ENCODE peak calls at places on chromosomes 12 and 14, in five cellular contexts. W is HEK293T, N is AG04449, Z is NCI-H510A treated with DMSO at 0.1 percent for 48 hours, V is GDM1. O is an unnamed sample.

GRCh38 chr14:88614218-88614907 is 51.5 kb downstream of the ZC3H14 start:
- DNase-seq in N (peak), W (no peak), Z (no peak), V (no peak), O (no peak)

GRCh38 chr14:49464885-49465284 is 121.3 kb downstream of the RPS29 start:
- DNase-seq in N (no peak), V (no peak), W (peak), Z (no peak), O (peak)

GRCh38 chr12:122123761-122124145 is 45.2 kb downstream of the MLXIP start:
- DNase-seq in Z (no peak), V (no peak), W (no peak), N (no peak), O (no peak)

GRCh38 chr14:54784657-54785056 is 118.0 kb downstream of the GCH1 start:
- DNase-seq in Z (no peak), W (no peak), V (no peak), N (no peak), O (no peak)

GRCh38 chr14:76514599-76514998 is 138.7 kb downstream of the ESRRB start:
- DNase-seq in N (no peak), V (no peak), W (peak), Z (peak), O (no peak)

GRCh38 chr12:125579916-125580315 is 514.7 kb downstream of the AACS start:
- DNase-seq in V (no peak), W (no peak), Z (no peak), N (no peak), O (no peak)

GRCh38 chr12:108826115-108826806 is 31.1 kb downstream of the SSH1 start:
- DNase-seq in Z (no peak), V (no peak), N (peak), W (no peak), O (no peak)

GRCh38 chr14:77760381-77761204 is at the start of gene SNW1:
- DNase-seq in Z (peak), V (peak), W (peak), N (peak), O (peak)

GRCh38 chr12:3614806-3615466 is 123.9 kb downstream of the PRMT8 start:
- DNase-seq in Z (no peak), W (no peak), V (no peak), N (no peak), O (no peak)

GRCh38 chr12:117261267-117261666 is 71.0 kb upstream of the FBXO21 start:
- DNase-seq in V (no peak), Z (no peak), N (no peak), W (no peak), O (no peak)

GRCh38 chr12:88453323-88453722 is 126.9 kb downstream of the KITLG start:
- DNase-seq in W (no peak), N (no peak), V (no peak), Z (no peak), O (no peak)

GRCh38 chr14:58987601-58988000 is 200.9 kb upstream of the DAAM1 start:
- DNase-seq in Z (no peak), N (no peak), V (no peak), W (no peak), O (no peak)

GRCh38 chr12:120249266-120249874 is 16.2 kb downstream of the PXN start:
- DNase-seq in V (no peak), W (no peak), N (no peak), Z (no peak), O (no peak)

GRCh38 chr12:8912910-8913309 is 1.4 kb upstream of the PHC1 start:
- DNase-seq in Z (peak), N (no peak), V (no peak), W (peak), O (no peak)

GRCh38 chr14:68981539-68981976 is 2.5 kb upstream of the ACTN1 start:
- DNase-seq in N (peak), V (no peak), Z (no peak), W (no peak), O (no peak)

GRCh38 chr12:46915082-46915481 is 89.3 kb upstream of the SLC38A4 start:
- DNase-seq in N (peak), W (no peak), Z (no peak), V (no peak), O (no peak)

GRCh38 chr12:66500094-66500493 is 178.8 kb downstream of the GRIP1 start:
- DNase-seq in W (no peak), Z (no peak), V (no peak), N (no peak), O (no peak)

GRCh38 chr12:56271031-56271430 is 4.3 kb downstream of the COQ10A start:
- DNase-seq in N (no peak), V (no peak), Z (peak), W (peak), O (no peak)

GRCh38 chr12:19428261-19428660 is 11.0 kb upstream of the AEBP2 start:
- DNase-seq in W (no peak), V (peak), Z (no peak), N (no peak), O (no peak)

GRCh38 chr14:104297721-104298401 is 159.5 kb downstream of the KIF26A start:
- DNase-seq in V (no peak), N (no peak), Z (no peak), W (no peak), O (no peak)

GRCh38 chr12:12726543-12727093 is 9.4 kb downstream of the CDKN1B start:
- DNase-seq in Z (no peak), V (no peak), W (no peak), N (no peak), O (no peak)

GRCh38 chr12:95838125-95838524 is 20.6 kb upstream of the SNRPF start:
- DNase-seq in N (no peak), Z (peak), V (no peak), W (no peak), O (no peak)

GRCh38 chr12:103928736-103929050 is 1.5 kb upstream of the HSP90B1 start:
- DNase-seq in Z (no peak), W (no peak), N (no peak), V (peak), O (no peak)

GRCh38 chr12:30515351-30515750 is 180.3 kb downstream of the IPO8 start:
- DNase-seq in V (no peak), Z (no peak), N (no peak), W (no peak), O (no peak)

GRCh38 chr12:64814432-64814831 is 10.0 kb upstream of the TBC1D30 start:
- DNase-seq in W (no peak), Z (no peak), N (no peak), V (no peak), O (no peak)

GRCh38 chr12:101793401-101793800 is 37.4 kb downstream of the GNPTAB start:
- DNase-seq in Z (no peak), V (no peak), N (peak), W (no peak), O (no peak)

GRCh38 chr12:85385406-85385805 is 105.4 kb downstream of the ALX1 start:
- DNase-seq in Z (no peak), V (no peak), N (no peak), W (no peak), O (no peak)

GRCh38 chr12:103771466-103771865 is 69.6 kb downstream of the NT5DC3 start:
- DNase-seq in V (no peak), N (no peak), W (peak), Z (peak), O (no peak)

GRCh38 chr12:76708291-76708690 is 55.6 kb upstream of the ZDHHC17 start:
- DNase-seq in N (no peak), V (no peak), W (no peak), Z (no peak), O (no peak)

GRCh38 chr12:52390739-52391617 is 5.5 kb upstream of the KRT84 start:
- DNase-seq in W (peak), V (no peak), N (no peak), Z (no peak), O (peak)

GRCh38 chr12:12764824-12765223 is 20.6 kb upstream of the APOLD1 start:
- DNase-seq in W (no peak), V (no peak), Z (no peak), N (no peak), O (no peak)

GRCh38 chr14:47674148-47674545 is 1.3 kb downstream of the MDGA2 start:
- DNase-seq in W (peak), Z (no peak), V (no peak), N (no peak), O (no peak)

GRCh38 chr12:105470601-105471000 is 140.1 kb downstream of the C12orf75 start:
- DNase-seq in W (no peak), N (no peak), V (no peak), Z (no peak), O (no peak)

GRCh38 chr12:124609041-124609984 is 41.9 kb upstream of the NCOR2 start:
- DNase-seq in Z (peak), V (peak), N (no peak), W (no peak), O (no peak)

GRCh38 chr14:69263364-69263763 is 3.4 kb downstream of the GALNT16 start:
- DNase-seq in V (no peak), Z (no peak), W (no peak), N (peak), O (no peak)

GRCh38 chr12:67520611-67521010 is 127.9 kb upstream of the DYRK2 start:
- DNase-seq in N (no peak), Z (no peak), V (no peak), W (no peak), O (no peak)

GRCh38 chr12:133220521-133220920 is 15.2 kb downstream of the ANHX start:
- DNase-seq in Z (no peak), N (no peak), W (no peak), V (no peak), O (no peak)

GRCh38 chr12:123449103-123449736 is 8.7 kb upstream of the SNRNP35 start:
- DNase-seq in Z (no peak), W (no peak), N (no peak), V (no peak), O (no peak)

GRCh38 chr12:51972849-51973273 is 21.4 kb downstream of the ACVR1B start:
- DNase-seq in Z (no peak), W (no peak), V (peak), N (no peak), O (no peak)

GRCh38 chr12:109609256-109609821 is 35.7 kb downstream of the MVK start:
- DNase-seq in W (no peak), Z (peak), N (no peak), V (no peak), O (no peak)

O was measured in iPS DF 6.9.